ENCODE peak calls at places on chromosomes 1 and 21, in seven cellular contexts. J, E, B, N, X, H and L are unnamed samples.

GRCh38 chr1:242245255-242245654 is 246.4 kb upstream of the MAP1LC3C start:
- DNase-seq in J (no peak), E (no peak), B (no peak), N (no peak), X (no peak), H (no peak), L (no peak)

GRCh38 chr1:119713538-119714456 is 2.1 kb downstream of the PHGDH start:
- DNase-seq in J (no peak), E (no peak), B (no peak), N (no peak), X (no peak), H (no peak), L (no peak)

GRCh38 chr1:115811140-115811828 is 29.6 kb downstream of the NHLH2 start:
- DNase-seq in J (no peak), E (no peak), B (no peak), N (peak), X (peak), H (no peak), L (no peak)

GRCh38 chr1:61139324-61140055 is 57.1 kb downstream of the NFIA start:
- DNase-seq in J (no peak), E (no peak), B (no peak), N (no peak), X (no peak), H (peak), L (no peak)

GRCh38 chr1:53495608-53496345 is 36.6 kb downstream of the DMRTB1 start:
- DNase-seq in J (no peak), E (no peak), B (no peak), N (no peak), X (no peak), H (no peak), L (no peak)

GRCh38 chr1:210231846-210232523 is 611 bp upstream of the SERTAD4 start:
- DNase-seq in J (no peak), E (no peak), B (no peak), N (no peak), X (no peak), H (no peak), L (peak)

GRCh38 chr1:63988941-63989340 is 214.5 kb upstream of the UBE2U start:
- DNase-seq in J (no peak), E (no peak), B (no peak), N (no peak), X (no peak), H (no peak), L (no peak)

GRCh38 chr1:206829282-206829681 is 36.1 kb upstream of the IL20 start:
- DNase-seq in J (no peak), E (no peak), B (no peak), N (no peak), X (no peak), H (no peak), L (no peak)

GRCh38 chr1:64624446-64624766 is 120.5 kb upstream of the RAVER2 start:
- DNase-seq in J (no peak), E (no peak), B (no peak), N (no peak), X (no peak), H (peak), L (no peak)

GRCh38 chr21:39316729-39317128 is 3.3 kb upstream of the BRWD1 start:
- DNase-seq in J (no peak), E (no peak), B (no peak), N (no peak), X (no peak), H (no peak), L (no peak)

GRCh38 chr1:24786191-24786590 is 40.9 kb downstream of the CLIC4 start:
- DNase-seq in J (no peak), E (no peak), B (no peak), N (no peak), X (no peak), H (no peak), L (no peak)

GRCh38 chr1:87119741-87120140 is 205.3 kb downstream of the HS2ST1 start:
- DNase-seq in J (no peak), E (no peak), B (no peak), N (no peak), X (no peak), H (no peak), L (no peak)

GRCh38 chr1:164534863-164535590 is 24.0 kb upstream of the PBX1 start:
- DNase-seq in J (no peak), E (no peak), B (no peak), N (no peak), X (no peak), H (no peak), L (no peak)
- TF ChIP-seq CTCF in J (no peak), E (no peak), B (no peak), N (no peak), X (no peak), H (no peak), L (no peak)

GRCh38 chr1:108570998-108571401 is 11.1 kb downstream of the EEIG2 start:
- DNase-seq in J (no peak), E (no peak), B (no peak), N (peak), X (no peak), H (no peak), L (no peak)

GRCh38 chr1:108569097-108569728 is 9.3 kb downstream of the EEIG2 start:
- DNase-seq in J (no peak), E (no peak), B (no peak), N (no peak), X (no peak), H (no peak), L (no peak)

GRCh38 chr1:108572182-108572581 is 12.3 kb downstream of the EEIG2 start:
- DNase-seq in J (no peak), E (no peak), B (no peak), N (no peak), X (no peak), H (no peak), L (no peak)

GRCh38 chr1:108568589-108568988 is 8.7 kb downstream of the EEIG2 start:
- DNase-seq in J (no peak), E (no peak), B (no peak), N (no peak), X (no peak), H (no peak), L (no peak)

DNA sequence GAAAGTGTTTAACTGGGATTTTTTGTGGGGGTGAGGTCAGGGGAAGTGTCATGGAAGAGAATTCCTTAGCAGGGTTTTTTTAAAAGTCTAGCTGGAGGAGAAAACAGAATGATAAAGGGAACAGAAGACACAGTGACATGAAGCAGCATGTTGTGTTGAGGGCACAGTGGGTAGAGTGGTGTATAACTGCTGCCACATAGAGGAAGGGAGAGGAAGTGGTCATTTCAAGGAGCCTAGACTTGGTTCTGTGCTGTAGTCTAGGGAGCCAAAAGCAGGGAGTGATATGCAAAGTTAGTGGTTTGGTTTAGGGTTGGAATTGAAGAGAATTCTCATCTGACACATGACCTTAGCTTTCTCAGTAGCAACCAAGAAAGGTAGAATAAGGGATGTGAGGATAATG is 10.2 kb downstream of the EEIG2 start:
- DNase-seq in J (peak), E (no peak), B (no peak), N (no peak), X (no peak), H (no peak), L (no peak)
- TF ChIP-seq CTCF in J (peak), E (no peak), B (peak), N (no peak), X (peak), H (peak), L (no peak)

GRCh38 chr1:173869108-173869359 is 854 bp downstream of the ZBTB37 start:
- DNase-seq in J (no peak), E (no peak), B (no peak), N (no peak), X (no peak), H (no peak), L (no peak)

GRCh38 chr1:173868266-173869107 is at the start of gene ZBTB37:
- DNase-seq in J (peak), E (peak), B (peak), N (peak), X (peak), H (peak), L (peak)

GRCh38 chr1:173866462-173866861 is 1.3 kb downstream of the GAS5 start:
- DNase-seq in J (no peak), E (no peak), B (no peak), N (no peak), X (no peak), H (no peak), L (no peak)

GRCh38 chr1:173867141-173867752 is 542 bp downstream of the GAS5 start:
- DNase-seq in J (no peak), E (peak), B (no peak), N (peak), X (no peak), H (no peak), L (no peak)

GRCh38 chr1:173867753-173868265 is at the start of gene GAS5:
- DNase-seq in J (peak), E (peak), B (peak), N (peak), X (peak), H (peak), L (peak)
- TF ChIP-seq CTCF in J (no peak), E (no peak), B (no peak), N (no peak), X (no peak), H (no peak), L (no peak)

GRCh38 chr1:228457017-228457395 is 30.2 kb upstream of the RNF187 start:
- DNase-seq in J (no peak), E (no peak), B (no peak), N (no peak), X (no peak), H (no peak), L (no peak)

GRCh38 chr1:228455715-228456114 is 31.5 kb upstream of the RNF187 start:
- DNase-seq in J (no peak), E (no peak), B (no peak), N (no peak), X (no peak), H (no peak), L (no peak)

GRCh38 chr1:228456252-228457016 is 30.7 kb upstream of the RNF187 start:
- DNase-seq in J (no peak), E (no peak), B (no peak), N (no peak), X (no peak), H (no peak), L (no peak)

GRCh38 chr1:228459091-228459993 is 27.8 kb upstream of the RNF187 start:
- DNase-seq in J (no peak), E (peak), B (peak), N (peak), X (peak), H (peak), L (peak)

DNA sequence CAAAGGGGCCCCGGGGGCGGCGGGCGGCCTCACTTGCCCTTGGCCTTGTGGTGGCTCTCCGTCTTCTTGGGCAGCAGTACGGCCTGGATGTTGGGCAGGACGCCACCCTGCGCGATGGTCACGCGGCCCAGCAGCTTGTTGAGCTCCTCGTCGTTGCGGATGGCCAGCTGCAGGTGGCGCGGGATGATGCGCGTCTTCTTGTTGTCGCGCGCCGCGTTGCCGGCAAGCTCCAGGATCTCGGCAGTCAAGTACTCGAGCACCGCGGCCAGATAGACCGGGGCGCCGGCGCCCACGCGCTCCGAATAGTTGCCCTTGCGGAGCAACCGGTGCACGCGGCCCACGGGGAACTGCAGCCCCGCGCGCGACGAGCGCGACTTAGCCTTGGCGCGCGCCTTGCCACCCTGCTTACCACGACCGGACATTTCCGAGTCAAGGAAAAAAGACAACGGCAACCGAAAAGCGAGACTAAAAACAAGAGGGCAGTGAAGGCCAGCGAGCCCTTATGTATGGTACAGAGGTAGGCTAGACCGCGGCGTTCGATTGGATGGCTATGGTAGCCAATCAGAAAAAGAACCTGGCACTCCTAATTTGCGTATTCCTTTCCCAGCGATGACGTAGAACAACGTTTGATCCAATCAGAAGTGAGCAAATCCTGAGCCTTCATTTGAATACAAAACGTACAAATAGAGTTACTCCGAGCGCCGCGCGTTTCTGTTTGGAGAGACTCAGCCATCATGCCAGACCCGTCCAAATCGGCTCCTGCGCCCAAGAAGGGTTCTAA is 29.6 kb upstream of the RNF187 start:
- DNase-seq in J (peak), E (peak), B (peak), N (peak), X (peak), H (peak), L (peak)
- TF ChIP-seq CTCF in J (no peak), E (no peak), B (peak), N (peak), X (no peak), H (peak), L (peak)

DNA sequence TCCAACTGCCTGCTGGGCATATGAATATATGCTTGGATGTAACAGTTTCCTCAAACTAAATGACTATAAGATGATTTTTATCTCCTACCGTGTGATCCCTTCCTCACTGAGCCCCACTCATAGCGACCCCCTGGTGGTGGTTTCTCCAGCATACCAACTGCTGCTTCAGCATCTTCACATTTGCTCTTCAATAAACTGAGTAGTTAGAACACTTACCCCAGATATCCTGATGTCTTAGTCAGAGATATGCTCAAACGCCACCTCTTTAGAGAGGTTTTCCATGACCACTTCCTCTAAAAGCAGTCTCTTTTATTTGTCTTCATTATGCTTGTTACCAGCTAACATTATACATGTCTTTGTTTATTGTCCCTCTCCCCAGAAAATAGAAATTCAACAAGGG is 10.2 kb upstream of the HNRNPR start:
- DNase-seq in J (no peak), E (no peak), B (no peak), N (no peak), X (no peak), H (no peak), L (no peak)
- TF ChIP-seq CTCF in J (no peak), E (no peak), B (no peak), N (no peak), X (no peak), H (peak), L (no peak)

GRCh38 chr1:231421971-231422797 is at the start of gene EGLN1:
- DNase-seq in J (peak), E (peak), B (peak), N (peak), X (peak), H (peak), L (peak)
- TF ChIP-seq CTCF in J (peak), E (no peak), B (peak), N (no peak), X (no peak), H (peak), L (no peak)